ENCODE peak calls at places on chromosomes 1 and 21, in four cellular contexts. D is PC-3, B is keratinocyte, Y is A549. G is an unnamed sample.

GRCh38 chr1:183012301-183012994 is 10.8 kb upstream of the LAMC1 start:
- DNase-seq in B (no peak), Y (no peak), D (no peak), G (no peak)

GRCh38 chr1:40817791-40818263 is 34.2 kb downstream of the KCNQ4 start:
- DNase-seq in B (no peak), D (no peak), Y (no peak), G (no peak)

GRCh38 chr1:51063121-51063520 is 38.9 kb upstream of the C1orf185 start:
- DNase-seq in B (peak; percentile 60), D (peak; percentile 98), Y (peak; percentile 67), G (no peak)

GRCh38 chr1:196661345-196661744 is 9.5 kb downstream of the CFH start:
- DNase-seq in D (no peak), Y (no peak), B (no peak), G (no peak)

GRCh38 chr1:23371987-23372386 is 2.4 kb upstream of the ZNF436 start:
- DNase-seq in B (no peak), Y (no peak), D (no peak), G (no peak)

GRCh38 chr1:46900401-46900800 is 40.9 kb downstream of the CYP4A11 start:
- DNase-seq in Y (no peak), D (no peak), B (no peak), G (no peak)

GRCh38 chr1:25771246-25772114 is 28.5 kb upstream of the SELENON start:
- DNase-seq in B (no peak), D (no peak), Y (no peak), G (no peak)

GRCh38 chr21:26715878-26716506 is 129.2 kb downstream of the ADAMTS1 start:
- DNase-seq in Y (peak; percentile 23), D (peak; percentile 80), B (no peak), G (no peak)

GRCh38 chr1:43935711-43936427 is 2.3 kb downstream of the ARTN start:
- DNase-seq in D (peak; percentile 27), B (no peak), Y (no peak), G (no peak)

GRCh38 chr1:235343726-235344125 is 15.4 kb downstream of the GGPS1 start:
- DNase-seq in Y (no peak), D (no peak), B (no peak), G (no peak)

GRCh38 chr1:2290595-2291510 is 62.7 kb downstream of the SKI start:
- DNase-seq in Y (no peak), B (no peak), D (no peak), G (peak; percentile 75)

GRCh38 chr1:56526571-56527174 is 52.7 kb downstream of the PLPP3 start:
- DNase-seq in B (no peak), D (peak; percentile 26), Y (no peak), G (no peak)

GRCh38 chr1:64469977-64470669 is at the start of gene CACHD1:
- DNase-seq in B (no peak), D (peak; percentile 75), Y (peak; percentile 69), G (no peak)

GRCh38 chr1:225581193-225581592 is 71.7 kb downstream of the ENAH start:
- DNase-seq in B (no peak), D (no peak), Y (no peak), G (no peak)

GRCh38 chr1:111660204-111661150 is 40.9 kb downstream of the RAP1A start:
- DNase-seq in D (no peak), Y (no peak), B (no peak), G (no peak)

GRCh38 chr1:3219005-3219724 is 150.2 kb downstream of the PRDM16 start:
- DNase-seq in Y (peak; percentile 2), B (no peak), D (peak; percentile 63), G (no peak)

GRCh38 chr1:152036316-152037216 is at the start of gene S100A11:
- DNase-seq in D (peak; percentile 91), Y (peak; percentile 88), B (no peak), G (peak; percentile 58)

GRCh38 chr1:14733053-14733778 is 134.7 kb downstream of the KAZN start:
- DNase-seq in Y (no peak), B (peak; percentile 93), D (no peak), G (no peak)
- H3K4me3 ChIP-seq in Y (no peak overlapping the region), B (no peak overlapping the region), D (no peak overlapping the region), G (no peak overlapping the region)

GRCh38 chr1:228940526-228940925 is 205.2 kb downstream of the RHOU start:
- DNase-seq in Y (no peak), D (no peak), B (no peak), G (no peak)
- H3K27ac ChIP-seq in Y (no peak overlapping the region), D (no peak overlapping the region), B (no peak overlapping the region), G (no peak overlapping the region)

DNA sequence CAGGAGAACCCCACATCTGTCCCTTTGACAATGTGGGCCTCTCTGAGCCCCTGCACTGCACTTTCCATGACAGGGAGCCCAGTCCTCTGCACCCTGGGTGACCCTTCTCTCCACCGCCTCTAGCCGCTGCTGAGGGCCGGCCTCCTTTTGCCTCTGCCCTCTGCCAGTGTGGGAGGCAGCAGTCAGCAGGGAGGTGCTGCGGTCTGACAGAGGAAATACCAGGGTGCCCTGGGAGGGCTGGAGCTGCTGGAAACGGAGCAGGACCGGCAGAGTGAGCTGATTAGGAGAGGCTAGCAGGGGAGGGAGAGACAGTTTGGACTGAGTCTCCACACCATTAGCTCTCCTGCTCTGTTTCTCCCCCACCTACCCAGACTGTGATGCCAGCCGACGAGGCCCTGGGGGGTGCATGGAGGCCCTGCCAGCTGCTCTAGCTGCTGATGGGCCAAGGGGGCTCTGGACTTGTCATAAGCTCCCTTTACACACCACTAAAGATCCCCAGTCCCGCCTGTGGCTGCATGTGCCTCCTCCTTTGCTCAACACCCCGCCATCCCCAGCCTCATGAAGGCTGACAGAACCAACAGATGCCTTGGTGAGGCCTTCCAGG is 171.1 kb upstream of the KLHDC7A start:
- DNase-seq in B (no peak), Y (no peak), D (no peak), G (no peak)
- H3K4me1 ChIP-seq in B (no peaks in the 10 kb centered on the region), Y (no peaks in the 10 kb centered on the region), D (no peaks in the 10 kb centered on the region), G (no peaks in the 10 kb centered on the region)

GRCh38 chr1:204573563-204573925 is 57.3 kb downstream of the MDM4 start:
- DNase-seq in D (peak; percentile 98), B (no peak), Y (peak; percentile 57), G (no peak)

GRCh38 chr1:204574016-204574855 is 58.0 kb downstream of the MDM4 start:
- DNase-seq in B (no peak), D (peak; percentile 67), Y (no peak), G (no peak)

GRCh38 chr1:204576422-204576821 is 60.2 kb downstream of the MDM4 start:
- DNase-seq in Y (no peak), D (no peak), B (no peak), G (no peak)

GRCh38 chr1:204575221-204576190 is 59.3 kb downstream of the MDM4 start:
- DNase-seq in D (no peak), B (no peak), Y (no peak), G (no peak)

DNA sequence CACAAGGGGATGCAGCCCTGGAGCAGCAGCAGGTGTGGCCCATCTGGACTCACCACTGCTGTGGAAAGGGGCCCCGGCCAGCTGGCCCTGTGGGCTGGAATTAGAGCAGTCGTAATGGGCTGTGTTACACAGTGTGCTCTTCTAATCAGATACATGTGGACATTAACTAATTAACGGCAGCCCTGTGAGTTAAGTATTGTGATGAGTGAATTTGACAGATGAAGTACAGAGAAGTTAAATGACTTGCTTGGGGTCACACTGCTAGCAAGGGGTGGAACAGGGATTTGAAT is 58.6 kb downstream of the MDM4 start:
- DNase-seq in B (no peak), D (no peak), Y (no peak), G (no peak)
- H3K4me3 ChIP-seq in B (no peak overlapping the region), D (no peak overlapping the region), Y (no peak overlapping the region), G (no peak overlapping the region)

DNA sequence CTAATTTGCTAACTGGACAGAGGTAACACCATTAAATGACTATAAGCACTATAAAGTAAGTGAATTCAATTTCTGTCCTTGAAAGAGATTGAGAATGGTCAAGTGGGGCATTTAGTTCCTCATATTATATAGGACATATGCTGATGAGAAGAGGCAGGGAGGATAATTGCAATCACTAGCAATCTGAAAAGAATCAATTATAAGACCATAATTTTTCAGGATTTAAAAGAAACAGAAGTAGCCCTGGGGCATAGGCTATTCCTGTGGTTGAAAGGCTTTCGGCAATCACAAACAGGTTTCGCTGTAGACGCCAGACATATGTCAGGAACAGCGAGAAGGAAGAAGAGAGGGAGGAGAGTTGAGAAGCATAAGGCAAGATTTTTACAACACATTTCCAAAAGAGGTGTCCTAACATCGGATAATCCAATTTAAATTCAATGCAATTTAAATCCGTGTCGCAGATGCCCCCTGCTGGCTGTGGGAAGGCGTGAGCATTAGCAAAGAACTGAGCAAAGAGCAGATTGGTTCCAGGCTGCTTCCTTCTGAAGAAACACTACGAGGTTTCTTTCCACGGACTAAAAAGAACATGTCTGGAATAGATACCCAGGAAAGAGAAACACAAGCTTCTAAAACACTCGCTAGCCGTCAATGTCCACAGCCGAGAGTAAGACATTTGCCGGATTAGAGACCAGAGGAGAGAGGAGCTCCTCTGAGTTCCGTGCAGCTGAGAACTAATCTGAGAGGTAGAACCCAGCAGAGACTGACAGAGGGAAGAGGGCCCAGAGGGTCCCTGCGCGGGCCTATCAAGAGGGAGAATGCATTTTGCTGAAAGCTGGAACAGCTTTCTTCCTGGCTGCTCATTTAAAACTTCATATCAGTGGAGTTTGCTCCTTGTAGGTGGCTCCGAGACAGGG is 27.9 kb downstream of the RGS5 start:
- DNase-seq in Y (peak; percentile 48), B (no peak), D (peak; percentile 85), G (no peak)
- H3K27ac ChIP-seq in Y (no peak overlapping the region), B (no peak overlapping the region), D (peak overlapping the region; percentile 1), G (no peak overlapping the region)

GRCh38 chr1:93591833-93592635 is 89.6 kb downstream of the BCAR3 start:
- DNase-seq in B (no peak), D (peak; percentile 40), Y (peak; percentile 35), G (no peak)
- H3K4me1 ChIP-seq in B (peaks cover 45% of the 10 kb centered on the region), D (peaks cover 26% of the 10 kb centered on the region), Y (peaks cover 85% of the 10 kb centered on the region), G (no peaks in the 10 kb centered on the region)

DNA sequence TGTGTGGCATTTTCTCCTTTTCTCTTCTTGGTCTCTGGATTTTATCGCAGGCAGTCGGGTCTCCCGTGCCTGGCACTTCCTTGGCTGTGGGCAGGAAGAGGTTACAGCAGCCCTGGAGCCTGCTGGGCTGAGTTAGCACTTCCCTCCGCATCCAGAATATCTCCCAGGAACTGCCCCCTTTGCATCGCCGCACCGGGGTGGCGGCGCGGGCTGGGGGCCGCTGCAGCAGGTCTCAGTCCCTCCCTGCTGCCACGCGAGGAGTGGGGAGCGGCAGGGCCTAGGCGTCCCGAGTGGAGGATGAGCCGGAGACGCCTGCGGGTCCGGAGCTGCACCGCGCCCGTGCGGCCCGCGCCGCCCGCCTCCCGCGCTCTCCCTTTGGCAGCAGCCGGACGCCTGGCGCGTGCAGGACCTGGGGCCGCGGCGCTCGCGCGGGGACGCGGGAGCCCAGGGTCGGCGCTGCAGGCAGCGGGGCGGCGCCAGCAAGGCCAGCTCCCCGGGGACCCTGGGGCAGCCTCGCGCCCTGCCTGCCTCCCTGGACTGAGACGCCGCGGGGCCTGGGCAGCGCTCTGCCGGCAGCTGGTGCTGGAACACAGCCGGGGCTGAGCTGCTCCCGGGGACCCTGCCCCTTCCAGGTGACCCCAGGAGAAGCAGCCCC is 192.8 kb downstream of the PRDM2 start:
- DNase-seq in Y (no peak), B (no peak), D (no peak), G (no peak)
- H3K4me3 ChIP-seq in Y (no peak overlapping the region), B (no peak overlapping the region), D (no peak overlapping the region), G (no peak overlapping the region)

GRCh38 chr1:208234721-208235120 is 9.5 kb downstream of the PLXNA2 start:
- DNase-seq in Y (no peak), D (no peak), B (no peak), G (no peak)
- H3K27ac ChIP-seq in Y (no peak overlapping the region), D (no peak overlapping the region), B (no peak overlapping the region), G (no peak overlapping the region)

G was measured in effector memory CD4-positive, alpha-beta T cell.